ENCODE peak calls at places on chromosomes 2 and 18, in seven cellular contexts. S is HFF-Myc, J is PC-3, I is uterus, H is hypothalamus, Y is G401, R is transverse colon. K is an unnamed sample.
A peak's percentile ranks its signal among the peaks of the same experiment; 100 is the strongest.

GRCh38 chr2:229130522-229130921 is 140.6 kb downstream of the PID1 start:
- DNase-seq in S (no peak), R (no peak), H (no peak), Y (no peak), J (no peak), I (no peak), K (no peak)

GRCh38 chr2:58042486-58042970 is 4.1 kb upstream of the VRK2 start:
- DNase-seq in R (no peak), Y (no peak), H (no peak), S (peak; percentile 48), J (peak; percentile 97), I (no peak), K (peak; percentile 46)

GRCh38 chr2:204877691-204878090 is 332.4 kb downstream of the PARD3B start:
- DNase-seq in I (no peak), R (no peak), J (no peak), H (no peak), Y (no peak), S (no peak), K (no peak)

GRCh38 chr18:32775628-32776027 is 2.8 kb upstream of the KLHL14 start:
- DNase-seq in J (no peak), S (no peak), R (no peak), I (no peak), Y (no peak), H (no peak), K (no peak)

GRCh38 chr18:35519148-35519899 is 21.6 kb upstream of the INO80C start:
- DNase-seq in I (no peak), R (no peak), H (no peak), Y (no peak), J (no peak), S (no peak), K (no peak)

GRCh38 chr2:39153312-39153711 is 32.5 kb upstream of the SOS1 start:
- DNase-seq in J (peak; percentile 43), H (no peak), S (no peak), R (no peak), I (no peak), Y (no peak), K (no peak)

GRCh38 chr18:57437782-57438668 is 2.9 kb downstream of the ONECUT2 start:
- DNase-seq in Y (peak; percentile 79), I (no peak), J (peak; percentile 83), H (no peak), R (peak; percentile 64), S (peak; percentile 12), K (peak; percentile 65)

GRCh38 chr2:222483513-222484039 is 59.2 kb downstream of the SGPP2 start:
- DNase-seq in I (no peak), J (no peak), S (no peak), Y (peak; percentile 68), R (peak; percentile 32), H (no peak), K (peak; percentile 15)

GRCh38 chr18:58603365-58604067 is 25.4 kb downstream of the ALPK2 start:
- DNase-seq in Y (no peak), I (no peak), S (no peak), R (no peak), J (no peak), H (no peak), K (no peak)

GRCh38 chr2:102509749-102510148 is 36.7 kb downstream of the SLC9A4 start:
- DNase-seq in Y (no peak), H (no peak), I (no peak), R (no peak), S (no peak), J (peak; percentile 58), K (no peak)

GRCh38 chr2:130261970-130262760 is 63.9 kb upstream of the TUBA3E start:
- DNase-seq in R (no peak), J (peak; percentile 38), H (no peak), I (peak; percentile 62), S (no peak), Y (no peak), K (no peak)

GRCh38 chr18:51603551-51603950 is 406.1 kb upstream of the MEX3C start:
- DNase-seq in H (no peak), J (no peak), S (no peak), Y (no peak), R (no peak), I (no peak), K (no peak)

GRCh38 chr2:63660060-63660459 is 71.3 kb downstream of the MDH1 start:
- DNase-seq in R (no peak), J (no peak), S (no peak), I (no peak), H (no peak), Y (no peak), K (no peak)

GRCh38 chr2:9099341-9099751 is 95.9 kb upstream of the MBOAT2 start:
- DNase-seq in R (no peak), Y (no peak), S (no peak), I (no peak), J (peak; percentile 55), H (no peak), K (no peak)

GRCh38 chr2:137947714-137948336 is 16.4 kb upstream of the HNMT start:
- DNase-seq in I (peak; percentile 65), Y (peak; percentile 64), J (peak; percentile 84), R (peak; percentile 73), H (no peak), S (no peak), K (peak; percentile 49)

GRCh38 chr2:235709124-235709813 is 215.4 kb downstream of the AGAP1 start:
- DNase-seq in I (no peak), S (no peak), R (peak; percentile 89), Y (no peak), H (no peak), J (peak; percentile 97), K (no peak)